ENCODE peak calls at places on chromosomes 3 and 15, in four cellular contexts. R, A, J and F are unnamed samples.

GRCh38 chr3:42214064-42214463 is 51.9 kb downstream of the CCK start:
- DNase-seq in R (no peak), A (no peak), J (no peak), F (no peak)

GRCh38 chr3:64815195-64815627 is 127.4 kb upstream of the ADAMTS9 start:
- DNase-seq in R (no peak), A (no peak), J (no peak), F (no peak)

GRCh38 chr15:45667002-45667401 is 32.2 kb downstream of the SQOR start:
- DNase-seq in R (no peak), A (no peak), J (no peak), F (no peak)

GRCh38 chr3:29281265-29282228 is 676 bp downstream of the RBMS3 start:
- DNase-seq in R (no peak), A (no peak), J (peak; percentile 45), F (peak; percentile 35)

GRCh38 chr15:75578206-75578947 is 738 bp downstream of the PTPN9 start:
- DNase-seq in R (peak; percentile 27), A (peak; percentile 38), J (peak; percentile 47), F (no peak)

GRCh38 chr3:177574232-177574856 is 377.1 kb upstream of the TBL1XR1 start:
- DNase-seq in R (no peak), A (no peak), J (peak; percentile 49), F (no peak)

GRCh38 chr3:123618076-123618703 is 33.3 kb upstream of the HACD2 start:
- DNase-seq in R (no peak), A (no peak), J (no peak), F (no peak)

GRCh38 chr3:61577760-61578159 is 16.4 kb downstream of the PTPRG start:
- DNase-seq in R (no peak), A (no peak), J (no peak), F (no peak)

GRCh38 chr3:116288480-116288879 is 156.8 kb downstream of the LSAMP start:
- DNase-seq in R (no peak), A (no peak), J (no peak), F (no peak)

GRCh38 chr15:96355561-96356129 is 25.1 kb downstream of the NR2F2 start:
- DNase-seq in R (no peak), A (no peak), J (no peak), F (no peak)

GRCh38 chr15:81032355-81032754 is 31.6 kb downstream of the TLNRD1 start:
- DNase-seq in R (no peak), A (no peak), J (no peak), F (no peak)

GRCh38 chr3:45693941-45694521 is 4.8 kb downstream of the SACM1L start:
- DNase-seq in R (no peak), A (no peak), J (no peak), F (no peak)

GRCh38 chr3:38805765-38806386 is 10.1 kb downstream of the SCN10A start:
- DNase-seq in R (no peak), A (no peak), J (peak; percentile 83), F (no peak)

GRCh38 chr3:51999861-52000260 is 4.2 kb upstream of the RPL29 start:
- DNase-seq in R (no peak), A (no peak), J (no peak), F (no peak)

GRCh38 chr3:159948423-159949140 is 40.1 kb upstream of the IL12A start:
- DNase-seq in R (no peak), A (no peak), J (no peak), F (no peak)

GRCh38 chr3:126951561-126951960 is 31.4 kb upstream of the PLXNA1 start:
- DNase-seq in R (no peak), A (no peak), J (no peak), F (no peak)

GRCh38 chr15:65906396-65906795 is 37.1 kb downstream of the RAB11A start:
- DNase-seq in R (no peak), A (peak; percentile 35), J (no peak), F (no peak)

GRCh38 chr3:127820871-127821853 is 1.2 kb downstream of the MGLL start:
- DNase-seq in R (no peak), A (peak; percentile 63), J (no peak), F (no peak)

GRCh38 chr3:36488077-36488789 is 107.9 kb downstream of the STAC start:
- DNase-seq in R (no peak), A (no peak), J (no peak), F (no peak)

GRCh38 chr3:124315215-124316033 is 323.5 kb upstream of the ROPN1 start:
- DNase-seq in R (no peak), A (peak; percentile 19), J (no peak), F (no peak)

GRCh38 chr15:77506311-77507150 is 85.8 kb downstream of the HMG20A start:
- DNase-seq in R (no peak), A (peak; percentile 64), J (no peak), F (peak; percentile 67)

GRCh38 chr3:196772102-196772501 is 32.4 kb downstream of the PAK2 start:
- DNase-seq in R (no peak), A (no peak), J (no peak), F (no peak)

GRCh38 chr15:37031198-37031597 is 69.2 kb downstream of the MEIS2 start:
- DNase-seq in R (no peak), A (no peak), J (no peak), F (no peak)

GRCh38 chr3:160169139-160169830 is 55.9 kb upstream of the C3orf80 start:
- DNase-seq in R (no peak), A (no peak), J (no peak), F (no peak)

GRCh38 chr3:138332472-138333073 is 2.9 kb upstream of the NME9 start:
- DNase-seq in R (no peak), A (peak; percentile 69), J (no peak), F (no peak)

GRCh38 chr15:22839046-22839705 is 710 bp downstream of the NIPA2 start:
- DNase-seq in R (no peak), A (peak; percentile 10), J (no peak), F (no peak)

GRCh38 chr15:40314723-40315276 is 7.1 kb upstream of the PLCB2 start:
- DNase-seq in R (no peak), A (no peak), J (no peak), F (no peak)